ENCODE peak calls at places on chromosome 22, in six cellular contexts. T is AG04450, L is HFFc6, O is B cell, E is foreskin fibroblast, A is fibroblast of pulmonary artery. C is an unnamed sample.

GRCh38 chr22:25027552-25027951 is 75.0 kb downstream of the KIAA1671 start:
- DNase-seq in T (no peak), L (no peak), O (no peak), E (no peak), A (no peak), C (no peak)

GRCh38 chr22:17114173-17114957 is 6.8 kb downstream of the TMEM121B start:
- DNase-seq in T (no peak), L (no peak), O (no peak), E (no peak), A (no peak), C (no peak)

GRCh38 chr22:37983860-37984791 is at the start of gene SOX10:
- DNase-seq in T (no peak), L (no peak), O (no peak), E (no peak), A (no peak), C (no peak)

GRCh38 chr22:44074286-44074984 is 50.3 kb downstream of the PARVB start:
- DNase-seq in T (no peak), L (no peak), O (no peak), E (no peak), A (no peak), C (no peak)

GRCh38 chr22:45478108-45478771 is 24.4 kb upstream of the FBLN1 start:
- DNase-seq in T (peak), L (peak), O (no peak), E (peak), A (peak), C (peak)

GRCh38 chr22:36948273-36949055 is 35.0 kb downstream of the CSF2RB start:
- DNase-seq in T (no peak), L (peak), O (no peak), E (no peak), A (peak), C (peak)

GRCh38 chr22:38350444-38351359 is 33.5 kb upstream of the CSNK1E start:
- DNase-seq in T (no peak), L (no peak), O (peak), E (no peak), A (no peak), C (no peak)

GRCh38 chr22:28116261-28116673 is 197.2 kb upstream of the PITPNB start:
- DNase-seq in T (peak), L (peak), O (no peak), E (peak), A (peak), C (peak)

GRCh38 chr22:23182289-23183106 is 2.2 kb downstream of the BCR start:
- DNase-seq in T (no peak), L (no peak), O (peak), E (peak), A (no peak), C (peak)

GRCh38 chr22:31753005-31753633 is 700 bp upstream of the DEPDC5 start:
- DNase-seq in T (no peak), L (peak), O (no peak), E (peak), A (no peak), C (peak)

GRCh38 chr22:41603873-41604332 is 14.3 kb upstream of the PMM1 start:
- DNase-seq in T (no peak), L (no peak), O (no peak), E (no peak), A (no peak), C (no peak)